ENCODE peak calls at places on chromosome 20, in five cellular contexts. C is prostate gland; H is LNCaP clone FGC; F is kidney epithelial cell; M is CD8-positive, alpha-beta T cell. L is an unnamed sample.
A peak's percentile ranks its signal among the peaks of the same experiment; 100 is the strongest.

GRCh38 chr20:25553819-25554296 is 31.5 kb downstream of the NINL start:
- DNase-seq in C (no peak), H (peak; percentile 54), F (no peak), M (no peak), L (peak; percentile 63)

GRCh38 chr20:1434571-1435336 is 31.9 kb downstream of the NSFL1C start:
- DNase-seq in C (no peak), H (no peak), F (peak; percentile 63), M (peak; percentile 59), L (peak; percentile 92)

GRCh38 chr20:48744515-48744914 is 83.3 kb downstream of the PREX1 start:
- DNase-seq in C (no peak), H (no peak), F (no peak), M (no peak), L (no peak)

GRCh38 chr20:54058420-54059139 is 11.8 kb downstream of the BCAS1 start:
- DNase-seq in C (no peak), H (no peak), F (no peak), M (no peak), L (no peak)

GRCh38 chr20:3071610-3072529 is at the start of gene OXT:
- DNase-seq in C (peak; percentile 20), H (no peak), F (no peak), M (peak; percentile 72), L (no peak)

GRCh38 chr20:37382539-37383120 is 36.7 kb downstream of the SRC start:
- DNase-seq in C (no peak), H (no peak), F (no peak), M (no peak), L (no peak)

GRCh38 chr20:44073011-44073674 is 113.8 kb downstream of the JPH2 start:
- DNase-seq in C (no peak), H (no peak), F (no peak), M (no peak), L (no peak)

GRCh38 chr20:34037767-34038166 is 44.1 kb downstream of the RALY start:
- DNase-seq in C (no peak), H (no peak), F (no peak), M (no peak), L (no peak)

GRCh38 chr20:6075428-6076219 is 21.8 kb upstream of the LRRN4 start:
- DNase-seq in C (no peak), H (no peak), F (no peak), M (no peak), L (no peak)

GRCh38 chr20:17796096-17796563 is 96.4 kb downstream of the BANF2 start:
- DNase-seq in C (no peak), H (no peak), F (no peak), M (no peak), L (no peak)

GRCh38 chr20:48754269-48754668 is 73.5 kb downstream of the PREX1 start:
- DNase-seq in C (no peak), H (no peak), F (no peak), M (no peak), L (no peak)

GRCh38 chr20:57428611-57429496 is 37.7 kb downstream of the RBM38 start:
- DNase-seq in C (no peak), H (peak; percentile 48), F (no peak), M (no peak), L (no peak)

GRCh38 chr20:51404297-51405060 is 138.0 kb downstream of the NFATC2 start:
- DNase-seq in C (no peak), H (no peak), F (no peak), M (peak; percentile 84), L (no peak)

GRCh38 chr20:6848041-6848440 is 80.6 kb downstream of the BMP2 start:
- DNase-seq in C (no peak), H (no peak), F (no peak), M (no peak), L (no peak)

GRCh38 chr20:41029150-41029872 is 689 bp downstream of the TOP1 start:
- DNase-seq in C (no peak), H (no peak), F (no peak), M (peak; percentile 41), L (no peak)

GRCh38 chr20:58542411-58543095 is 27.4 kb upstream of the APCDD1L start:
- DNase-seq in C (no peak), H (no peak), F (no peak), M (no peak), L (no peak)

GRCh38 chr20:41047975-41048305 is 19.3 kb downstream of the TOP1 start:
- DNase-seq in C (no peak), H (no peak), F (no peak), M (no peak), L (no peak)

GRCh38 chr20:21435576-21435975 is 38.2 kb upstream of the NKX2-4 start:
- DNase-seq in C (no peak), H (no peak), F (no peak), M (no peak), L (no peak)

GRCh38 chr20:24132246-24132645 is 143.7 kb upstream of the GGTLC1 start:
- DNase-seq in C (no peak), H (no peak), F (no peak), M (no peak), L (no peak)

GRCh38 chr20:45801851-45802250 is 10.1 kb downstream of the DNTTIP1 start:
- DNase-seq in C (no peak), H (no peak), F (no peak), M (no peak), L (no peak)

GRCh38 chr20:45798935-45799642 is 7.3 kb downstream of the DNTTIP1 start:
- DNase-seq in C (no peak), H (no peak), F (no peak), M (peak; percentile 70), L (no peak)

GRCh38 chr20:45791668-45792512 is at the start of the genes DNTTIP1 and WFDC3:
- DNase-seq in C (peak; percentile 81), H (peak; percentile 50), F (peak; percentile 56), M (peak; percentile 87), L (peak; percentile 65)

GRCh38 chr20:45792513-45793118 is 862 bp downstream of the DNTTIP1 start:
- DNase-seq in C (no peak), H (no peak), F (no peak), M (peak; percentile 12), L (no peak)

GRCh38 chr20:45796336-45797070 is 4.7 kb downstream of the DNTTIP1 start:
- DNase-seq in C (no peak), H (no peak), F (no peak), M (no peak), L (no peak)
- H3K4me3 ChIP-seq in C (no peak overlapping the region), H (no peak overlapping the region), F (no peak overlapping the region), M (no peak overlapping the region), L (no peak overlapping the region)

DNA sequence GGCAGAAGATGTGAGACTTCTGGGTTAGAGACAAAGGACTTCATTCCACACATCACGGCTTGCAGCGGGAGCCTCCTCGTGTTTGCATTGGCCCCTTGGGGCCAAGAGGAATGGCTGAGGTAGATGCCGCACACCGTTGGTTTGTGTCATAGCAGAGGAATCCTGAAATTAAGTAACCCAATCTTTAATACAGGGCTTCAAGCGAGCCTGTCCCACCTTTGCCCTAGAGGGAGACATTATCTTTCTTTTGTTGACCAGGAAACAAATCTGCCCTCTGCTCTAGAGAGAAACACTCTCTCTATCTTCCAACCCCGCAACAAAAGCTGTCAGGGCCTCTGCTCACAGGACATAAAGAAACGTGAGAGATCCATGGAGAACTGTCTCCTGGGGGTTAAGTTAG is 277.6 kb upstream of the ZFP64 start:
- DNase-seq in C (no peak), H (no peak), F (no peak), M (no peak), L (no peak)
- TF ChIP-seq CTCF in C (no peak), H (no peak), F (no peak), M (no peak), L (no peak)

DNA sequence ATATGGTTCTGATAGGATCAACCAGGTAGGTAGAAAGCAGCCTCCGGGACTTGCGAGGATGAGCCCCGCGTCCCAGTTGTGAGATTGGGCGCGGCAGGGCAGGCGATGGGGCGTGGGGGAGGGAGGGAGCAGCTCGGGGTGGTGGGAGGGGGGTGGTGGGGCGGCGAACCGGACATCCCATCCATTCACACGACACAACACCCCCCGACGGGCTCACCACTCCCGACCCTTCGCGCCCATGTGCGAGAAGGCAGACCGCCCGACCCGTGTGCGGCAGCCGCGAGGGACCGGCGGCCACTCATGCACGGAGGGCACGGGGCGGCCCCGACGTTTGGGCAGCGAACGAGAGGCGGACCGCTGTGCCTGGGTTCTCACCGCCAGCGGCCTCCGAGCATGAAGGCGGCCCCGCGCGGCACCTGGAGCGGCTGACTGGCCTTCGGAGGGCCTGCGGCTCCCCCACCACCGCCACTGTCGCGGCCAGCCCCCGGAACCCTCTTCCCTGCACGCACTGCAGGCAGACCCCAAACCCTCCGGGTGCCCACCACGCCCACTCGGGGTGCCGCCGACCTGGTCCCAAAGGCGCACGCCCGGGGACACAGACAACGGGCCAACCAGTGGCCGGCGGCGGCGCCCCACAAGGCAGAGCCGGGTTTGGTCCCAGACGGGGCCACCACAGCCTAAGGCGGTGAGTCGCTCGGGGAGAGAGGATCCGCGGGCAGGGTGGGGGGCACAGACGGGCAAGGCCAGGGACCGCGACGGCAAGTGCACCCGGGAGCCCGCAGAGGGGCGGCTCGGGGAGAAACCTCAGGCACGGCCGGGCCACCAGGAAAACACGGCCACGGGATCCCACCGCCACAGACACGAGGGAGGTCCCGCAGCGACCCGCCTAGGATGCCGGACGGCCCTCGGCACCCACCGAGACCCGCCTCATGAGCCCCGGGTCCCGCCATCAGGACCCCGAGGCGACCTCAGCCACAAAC is 769.2 kb upstream of the DEFB115 start:
- DNase-seq in C (no peak), H (no peak), F (no peak), M (no peak), L (no peak)
- H3K4me3 ChIP-seq in C (peak overlapping the region; percentile 18), H (no peak overlapping the region), F (no peak overlapping the region), M (no peak overlapping the region), L (no peak overlapping the region)

GRCh38 chr20:13753436-13754036 is 31.2 kb downstream of the ESF1 start:
- DNase-seq in C (no peak), H (no peak), F (no peak), M (no peak), L (no peak)

GRCh38 chr20:13758884-13759283 is 25.8 kb downstream of the ESF1 start:
- DNase-seq in C (no peak), H (no peak), F (no peak), M (no peak), L (no peak)

GRCh38 chr20:13749811-13750210 is 34.9 kb downstream of the ESF1 start:
- DNase-seq in C (no peak), H (no peak), F (no peak), M (no peak), L (no peak)

GRCh38 chr20:13756551-13756950 is 28.2 kb downstream of the ESF1 start:
- DNase-seq in C (no peak), H (no peak), F (no peak), M (no peak), L (no peak)

DNA sequence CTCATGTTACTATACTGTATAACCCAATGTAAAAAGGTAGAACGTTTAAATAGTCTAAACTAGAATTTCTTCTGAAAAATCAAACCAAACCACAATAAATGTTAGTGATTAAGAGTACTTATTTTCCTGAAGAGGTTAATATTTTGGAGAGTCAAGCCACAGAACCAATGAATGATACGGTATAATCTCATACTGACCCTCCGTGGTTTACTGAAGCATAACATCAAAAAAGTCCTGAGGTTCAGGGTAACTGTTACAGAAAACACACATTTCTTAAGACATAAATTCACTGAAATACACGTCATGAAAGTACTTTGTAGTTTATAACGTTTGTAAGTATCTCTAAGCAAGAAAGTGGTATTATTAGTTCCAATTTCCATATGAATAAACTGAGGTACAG is 28.9 kb downstream of the ESF1 start:
- DNase-seq in C (no peak), H (no peak), F (no peak), M (no peak), L (no peak)
- TF ChIP-seq CTCF in C (no peak), H (no peak), F (no peak), M (no peak), L (no peak)

L was measured in HFF-Myc.